ENCODE peak calls at places on chromosomes 16 and 17, in seven cellular contexts. Z, F, R, D, L, Q and B are unnamed samples.

GRCh38 chr16:65392831-65393565 is 271.1 kb upstream of the CDH11 start:
- DNase-seq in F (no peak), D (no peak), R (no peak), Z (no peak), L (no peak), Q (no peak), B (no peak)

GRCh38 chr16:84088695-84089395 is 27.9 kb downstream of the MBTPS1 start:
- DNase-seq in F (peak), Z (peak), D (no peak), L (no peak), R (no peak), Q (peak), B (no peak)

GRCh38 chr16:87060026-87060986 is 256.9 kb downstream of the C16orf95 start:
- DNase-seq in Q (no peak), L (no peak), Z (no peak), R (no peak), F (no peak), D (no peak), B (no peak)

GRCh38 chr16:53565300-53565699 is 62.3 kb upstream of the AKTIP start:
- DNase-seq in L (no peak), F (no peak), D (no peak), R (no peak), Q (no peak), Z (no peak), B (no peak)

GRCh38 chr17:11485336-11485735 is 112.9 kb upstream of the DNAH9 start:
- DNase-seq in L (no peak), R (no peak), Z (no peak), Q (no peak), D (no peak), F (no peak), B (no peak)

GRCh38 chr16:4477966-4478365 is 1.8 kb downstream of the HMOX2 start:
- DNase-seq in L (no peak), F (no peak), Q (no peak), R (no peak), D (no peak), Z (no peak), B (no peak)

GRCh38 chr17:63479495-63480184 is 2.8 kb downstream of the ACE start:
- DNase-seq in R (no peak), Z (peak), L (no peak), F (no peak), Q (no peak), D (no peak), B (no peak)

GRCh38 chr17:80083136-80083661 is 18.2 kb upstream of the GAA start:
- DNase-seq in R (no peak), D (no peak), Z (no peak), Q (no peak), F (no peak), L (no peak), B (no peak)

GRCh38 chr17:78925662-78926555 is 722 bp upstream of the TIMP2 start:
- DNase-seq in Z (no peak), R (no peak), F (no peak), L (no peak), D (peak), Q (no peak), B (no peak)

GRCh38 chr16:8963010-8963824 is 489 bp downstream of the USP7 start:
- DNase-seq in Z (no peak), D (peak), R (peak), F (no peak), Q (no peak), L (no peak), B (no peak)

GRCh38 chr17:77400445-77400870 is 259.7 kb downstream of the SEC14L1 start:
- DNase-seq in L (peak), Q (peak), F (peak), Z (peak), D (no peak), R (peak), B (no peak)

GRCh38 chr17:40518401-40519088 is 17.1 kb upstream of the TNS4 start:
- DNase-seq in F (no peak), L (no peak), R (no peak), D (no peak), Q (no peak), Z (no peak), B (no peak)

GRCh38 chr17:81566461-81567126 is 14.4 kb upstream of the FAAP100 start:
- DNase-seq in Z (peak), Q (no peak), L (no peak), D (peak), F (no peak), R (no peak), B (no peak)

GRCh38 chr17:17710355-17710727 is 29.1 kb downstream of the RAI1 start:
- DNase-seq in L (no peak), R (no peak), D (no peak), F (no peak), Q (no peak), Z (no peak), B (no peak)

GRCh38 chr16:86714166-86714565 is 135.8 kb downstream of the FOXL1 start:
- DNase-seq in L (no peak), R (no peak), D (peak), Q (no peak), Z (no peak), F (no peak), B (no peak)